ENCODE peak calls at places on chromosomes 3 and 15, in six cellular contexts. One of them, this sample, is unnamed.
A peak's percentile ranks its signal among the peaks of the same experiment; 100 is the strongest.

GRCh38 chr3:134059680-134060560 is 30.2 kb upstream of the SLCO2A1 start:
- DNase-seq in Ammon's horn: no peak
- DNase-seq in activated gamma-delta T cell treated with Interleukin-2 at 50 U/mL for 16 hours: no peak
- DNase-seq in GM19239: no peak
- DNase-seq in ELR: no peak
- DNase-seq in tibial artery: peak; percentile 15
- DNase-seq in this sample: no peak

GRCh38 chr3:50205719-50206276 is 727 bp downstream of the SLC38A3 start:
- DNase-seq in Ammon's horn: no peak
- DNase-seq in activated gamma-delta T cell treated with Interleukin-2 at 50 U/mL for 16 hours: peak; percentile 34
- DNase-seq in GM19239: no peak
- DNase-seq in ELR: no peak
- DNase-seq in tibial artery: no peak
- DNase-seq in this sample: no peak

GRCh38 chr3:144437989-144438388 is 466.4 kb downstream of the DIPK2A start:
- DNase-seq in Ammon's horn: no peak
- DNase-seq in activated gamma-delta T cell treated with Interleukin-2 at 50 U/mL for 16 hours: no peak
- DNase-seq in GM19239: no peak
- DNase-seq in ELR: no peak
- DNase-seq in tibial artery: no peak
- DNase-seq in this sample: no peak

GRCh38 chr3:11143476-11143875 is 10.8 kb upstream of the HRH1 start:
- DNase-seq in Ammon's horn: no peak
- DNase-seq in activated gamma-delta T cell treated with Interleukin-2 at 50 U/mL for 16 hours: no peak
- DNase-seq in GM19239: no peak
- DNase-seq in ELR: peak; percentile 86
- DNase-seq in tibial artery: no peak
- DNase-seq in this sample: no peak

GRCh38 chr15:67091073-67091965 is 25.9 kb downstream of the SMAD3 start:
- DNase-seq in Ammon's horn: no peak
- DNase-seq in activated gamma-delta T cell treated with Interleukin-2 at 50 U/mL for 16 hours: peak; percentile 72
- DNase-seq in GM19239: no peak
- DNase-seq in ELR: peak; percentile 98
- DNase-seq in tibial artery: peak; percentile 56
- DNase-seq in this sample: no peak

GRCh38 chr3:17190353-17191078 is 305.8 kb downstream of the PLCL2 start:
- DNase-seq in Ammon's horn: peak; percentile 63
- DNase-seq in activated gamma-delta T cell treated with Interleukin-2 at 50 U/mL for 16 hours: no peak
- DNase-seq in GM19239: no peak
- DNase-seq in ELR: no peak
- DNase-seq in tibial artery: no peak
- DNase-seq in this sample: no peak

GRCh38 chr15:96264801-96265515 is 65.5 kb upstream of the NR2F2 start:
- DNase-seq in Ammon's horn: no peak
- DNase-seq in activated gamma-delta T cell treated with Interleukin-2 at 50 U/mL for 16 hours: no peak
- DNase-seq in GM19239: no peak
- DNase-seq in ELR: peak; percentile 87
- DNase-seq in tibial artery: no peak
- DNase-seq in this sample: no peak

GRCh38 chr15:37134699-37135131 is 34.4 kb upstream of the MEIS2 start:
- DNase-seq in Ammon's horn: peak; percentile 31
- DNase-seq in activated gamma-delta T cell treated with Interleukin-2 at 50 U/mL for 16 hours: no peak
- DNase-seq in GM19239: no peak
- DNase-seq in ELR: peak; percentile 75
- DNase-seq in tibial artery: no peak
- DNase-seq in this sample: no peak

GRCh38 chr3:194956697-194957396 is 271.2 kb downstream of the FAM43A start:
- DNase-seq in Ammon's horn: no peak
- DNase-seq in activated gamma-delta T cell treated with Interleukin-2 at 50 U/mL for 16 hours: no peak
- DNase-seq in GM19239: no peak
- DNase-seq in ELR: no peak
- DNase-seq in tibial artery: no peak
- DNase-seq in this sample: no peak

GRCh38 chr3:129045675-129046036 is 14.9 kb upstream of the GP9 start:
- DNase-seq in Ammon's horn: no peak
- DNase-seq in activated gamma-delta T cell treated with Interleukin-2 at 50 U/mL for 16 hours: peak; percentile 38
- DNase-seq in GM19239: no peak
- DNase-seq in ELR: no peak
- DNase-seq in tibial artery: no peak
- DNase-seq in this sample: no peak